ENCODE peak calls at places on chromosomes 16 and 17, in seven cellular contexts. W is left ventricle myocardium inferior; D is bronchial epithelial cell; M is naive thymus-derived CD4-positive, alpha-beta T cell; R is lung; S is MM.1S; N is AG04450. P is an unnamed sample. For H3K27me3, the result is how much of the 10 kb centered on the place peaks cover.

GRCh38 chr17:3978421-3979275 is 14.4 kb upstream of the ATP2A3 start:
- DNase-seq in W (no peak), D (peak), M (no peak), R (no peak), S (no peak), N (no peak), P (no peak)

GRCh38 chr17:48011405-48012150 is 26.0 kb downstream of the COPZ2 start:
- DNase-seq in W (no peak), D (peak), M (peak), R (no peak), S (peak), N (no peak), P (peak)

GRCh38 chr17:79545251-79546005 is 65.4 kb downstream of the RBFOX3 start:
- DNase-seq in W (no peak), D (no peak), M (no peak), R (no peak), S (no peak), N (no peak), P (no peak)

GRCh38 chr17:64406321-64407200 is 15.9 kb upstream of the PECAM1 start:
- DNase-seq in W (no peak), D (no peak), M (no peak), R (no peak), S (peak), N (no peak), P (no peak)

GRCh38 chr16:69325784-69326171 is 4.6 kb downstream of the PDF start:
- DNase-seq in W (no peak), D (no peak), M (no peak), R (no peak), S (no peak), N (no peak), P (no peak)

GRCh38 chr17:45296003-45296832 is 20.6 kb downstream of the MAP3K14 start:
- DNase-seq in W (peak), D (peak), M (no peak), R (no peak), S (peak), N (no peak), P (no peak)

GRCh38 chr17:13601317-13601775 is 383 bp downstream of the HS3ST3A1 start:
- DNase-seq in W (no peak), D (no peak), M (no peak), R (no peak), S (no peak), N (no peak), P (no peak)

GRCh38 chr17:66935717-66936116 is 28.8 kb upstream of the CACNG4 start:
- DNase-seq in W (no peak), D (no peak), M (no peak), R (no peak), S (no peak), N (no peak), P (no peak)

GRCh38 chr17:65588194-65588808 is 26.9 kb upstream of the AXIN2 start:
- DNase-seq in W (peak), D (peak), M (no peak), R (peak), S (no peak), N (no peak), P (no peak)

GRCh38 chr17:51627776-51628175 is 367.4 kb downstream of the UTP18 start:
- DNase-seq in W (no peak), D (no peak), M (no peak), R (no peak), S (no peak), N (no peak), P (no peak)

GRCh38 chr17:78602246-78602645 is 25.1 kb upstream of the DNAH17 start:
- DNase-seq in W (no peak), D (no peak), M (no peak), R (no peak), S (no peak), N (no peak), P (no peak)

GRCh38 chr16:31187808-31188189 is 7.9 kb downstream of the FUS start:
- DNase-seq in W (no peak), D (no peak), M (no peak), R (no peak), S (no peak), N (no peak), P (no peak)

GRCh38 chr17:8479431-8479947 is 43.8 kb downstream of the NDEL1 start:
- DNase-seq in W (peak), D (no peak), M (no peak), R (no peak), S (no peak), N (peak), P (no peak)

GRCh38 chr16:3112881-3113574 is 642 bp downstream of the ZNF205 start:
- DNase-seq in W (no peak), D (no peak), M (no peak), R (no peak), S (no peak), N (no peak), P (no peak)

GRCh38 chr17:80529904-80530292 is 14.7 kb upstream of the RPTOR start:
- DNase-seq in W (no peak), D (no peak), M (no peak), R (no peak), S (no peak), N (no peak), P (no peak)

GRCh38 chr17:15917439-15918027 is 27.4 kb upstream of the ADORA2B start:
- DNase-seq in W (no peak), D (no peak), M (no peak), R (no peak), S (no peak), N (no peak), P (no peak)

GRCh38 chr17:32813021-32813420 is 63.9 kb downstream of the MYO1D start:
- DNase-seq in W (no peak), D (peak), M (no peak), R (no peak), S (no peak), N (no peak), P (no peak)

GRCh38 chr17:27342059-27342458 is 48.1 kb downstream of the WSB1 start:
- DNase-seq in W (no peak), D (no peak), M (no peak), R (no peak), S (no peak), N (no peak), P (no peak)

GRCh38 chr16:2592786-2593185 is 55.0 kb downstream of the PDPK1 start:
- DNase-seq in W (no peak), D (no peak), M (no peak), R (no peak), S (no peak), N (no peak), P (no peak)

GRCh38 chr16:68229431-68230175 is 6.3 kb downstream of the ESRP2 start:
- DNase-seq in W (no peak), D (peak), M (peak), R (no peak), S (peak), N (peak), P (peak)

GRCh38 chr16:51408357-51408756 is 257.3 kb upstream of the SALL1 start:
- DNase-seq in W (no peak), D (peak), M (no peak), R (no peak), S (no peak), N (no peak), P (no peak)

DNA sequence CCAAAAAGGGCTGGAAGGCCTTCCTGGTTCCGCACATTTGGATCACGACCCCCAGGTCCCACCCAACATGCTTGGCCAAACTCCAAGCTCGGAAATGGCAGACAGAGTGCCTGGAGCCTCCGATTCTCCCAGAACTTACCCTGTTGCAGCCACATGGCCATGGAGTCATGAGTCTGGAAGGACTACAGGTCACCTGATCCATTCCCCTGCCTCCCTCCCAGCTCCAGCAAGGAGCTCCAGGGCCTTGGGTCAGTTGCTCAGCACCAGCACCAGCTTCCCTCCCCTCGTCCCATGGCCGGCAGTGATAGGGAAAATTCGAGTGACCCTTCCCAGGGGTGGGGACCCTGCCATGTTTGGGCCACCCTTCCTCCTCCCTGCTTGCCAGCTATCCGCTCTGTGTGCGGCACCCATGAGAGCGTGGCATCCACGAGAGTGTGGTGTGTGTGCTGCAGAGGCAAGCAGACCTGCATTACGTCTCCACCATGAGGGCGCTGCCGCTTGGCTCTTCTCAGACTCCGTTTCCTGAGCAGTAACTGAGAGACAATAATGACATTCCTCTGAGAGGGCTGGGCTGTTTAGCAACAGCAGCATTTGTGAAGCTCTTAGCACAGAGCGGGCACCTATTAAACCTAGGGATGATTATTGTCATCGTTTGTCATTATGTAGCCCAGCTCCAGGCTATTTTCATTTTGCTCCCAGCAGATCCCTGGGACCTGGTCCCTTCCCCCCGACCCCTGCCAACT is 21.3 kb upstream of the RPL38 start:
- DNase-seq in W (no peak), D (no peak), M (no peak), R (no peak), S (no peak), N (no peak), P (no peak)
- H3K27me3 ChIP-seq in W (half or more), D (under half), M (under half), R (under half), S (half or more), N (under half), P (under half)

DNA sequence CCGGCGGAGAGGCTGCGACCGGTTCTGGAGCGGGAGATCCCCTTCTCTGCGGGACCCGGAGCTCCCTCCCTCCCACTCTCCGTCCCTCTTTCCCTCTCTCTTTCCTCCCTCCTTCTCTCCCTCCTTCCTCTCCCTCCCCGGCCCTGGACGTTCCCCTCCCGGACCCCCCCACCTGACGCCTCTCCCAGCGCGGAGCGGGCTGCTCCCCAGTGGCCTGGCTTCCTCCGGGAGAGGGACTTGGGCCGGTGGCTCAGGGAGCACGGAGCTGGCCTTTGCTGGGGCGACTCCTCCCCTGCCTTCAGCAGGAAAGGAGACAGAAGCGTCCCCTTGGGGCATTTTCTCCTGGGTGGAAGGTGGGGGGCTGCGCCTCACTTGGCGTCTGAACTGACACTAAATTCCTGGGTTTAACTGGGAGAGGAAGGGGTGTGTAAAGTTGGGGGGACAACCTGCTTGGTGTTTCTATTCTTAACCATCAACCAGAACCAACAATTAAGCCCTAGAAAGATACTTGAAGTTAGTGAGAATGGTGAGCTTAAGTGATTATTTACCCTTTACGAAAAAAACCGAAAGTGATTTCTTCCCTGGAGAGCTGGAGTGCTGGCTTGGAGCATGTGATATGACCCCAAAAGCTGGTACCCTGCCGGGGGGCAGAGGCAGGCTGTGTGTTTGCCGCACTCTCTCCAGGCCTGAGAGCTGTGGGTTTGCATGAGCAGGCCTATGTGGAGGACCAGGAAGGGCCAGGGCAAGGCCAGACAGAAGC is 775 bp downstream of the SPIRE2 start:
- DNase-seq in W (no peak), D (no peak), M (no peak), R (no peak), S (no peak), N (no peak), P (no peak)
- H3K4me3 ChIP-seq in W (peak), D (peak), M (no peak), R (peak), S (no peak), N (peak), P (no peak)

DNA sequence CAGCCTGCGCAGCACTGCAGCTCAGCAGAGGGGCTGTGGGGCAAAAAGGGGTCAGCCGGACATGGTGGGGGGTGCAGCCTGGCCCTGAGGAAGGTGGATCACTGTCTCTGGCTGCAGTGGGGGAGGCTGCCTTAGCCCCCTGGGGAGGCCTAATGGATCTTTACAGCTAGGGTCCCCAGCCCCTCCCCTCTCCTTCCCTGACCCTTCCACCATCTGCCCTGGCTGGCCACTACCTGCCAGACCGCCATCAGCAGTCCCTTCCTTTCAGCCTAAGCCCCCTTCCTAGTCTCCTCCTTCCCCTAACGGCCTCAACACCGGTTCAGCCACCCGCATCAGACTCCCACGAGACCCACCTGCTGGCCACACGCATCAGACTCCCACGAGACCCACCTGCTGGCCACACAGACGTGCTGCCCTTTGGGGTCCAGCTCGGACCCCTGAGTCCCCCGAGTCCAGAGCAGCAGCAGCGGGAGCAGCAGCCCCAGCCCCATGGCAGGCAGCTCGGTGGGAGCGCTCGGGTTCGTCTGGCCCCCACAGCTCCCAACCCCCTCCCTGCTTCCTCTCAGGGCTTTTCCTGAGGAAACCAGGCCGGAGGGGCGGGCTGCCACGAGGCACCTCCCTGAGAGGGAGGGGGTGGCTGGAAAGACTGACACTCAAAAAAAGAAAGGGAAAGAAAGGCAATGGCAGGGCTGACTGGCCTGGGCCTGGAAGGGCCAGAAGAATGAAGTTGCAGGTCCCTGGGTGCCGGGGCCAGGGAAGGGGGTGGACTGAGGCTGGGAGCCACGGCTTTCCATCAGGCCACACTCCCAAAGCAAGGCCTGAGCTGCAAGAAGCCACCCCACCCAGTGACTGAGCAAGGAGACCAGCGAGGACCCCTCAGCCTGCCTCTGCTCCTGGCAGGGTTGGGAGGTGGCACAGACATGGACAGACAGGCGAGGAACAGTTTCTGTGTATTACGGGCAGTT is at the start of gene SCARF1:
- DNase-seq in W (peak), D (no peak), M (no peak), R (no peak), S (no peak), N (no peak), P (no peak)
- H3K27me3 ChIP-seq in W (under half), D (under half), M (under half), R (under half), S (under half), N (under half), P (under half)

GRCh38 chr17:40820228-40820838 is 2.1 kb downstream of the KRT10 start:
- DNase-seq in W (no peak), D (no peak), M (no peak), R (no peak), S (no peak), N (no peak), P (no peak)
- H3K4me3 ChIP-seq in W (peak), D (no peak), M (no peak), R (no peak), S (no peak), N (no peak), P (no peak)

DNA sequence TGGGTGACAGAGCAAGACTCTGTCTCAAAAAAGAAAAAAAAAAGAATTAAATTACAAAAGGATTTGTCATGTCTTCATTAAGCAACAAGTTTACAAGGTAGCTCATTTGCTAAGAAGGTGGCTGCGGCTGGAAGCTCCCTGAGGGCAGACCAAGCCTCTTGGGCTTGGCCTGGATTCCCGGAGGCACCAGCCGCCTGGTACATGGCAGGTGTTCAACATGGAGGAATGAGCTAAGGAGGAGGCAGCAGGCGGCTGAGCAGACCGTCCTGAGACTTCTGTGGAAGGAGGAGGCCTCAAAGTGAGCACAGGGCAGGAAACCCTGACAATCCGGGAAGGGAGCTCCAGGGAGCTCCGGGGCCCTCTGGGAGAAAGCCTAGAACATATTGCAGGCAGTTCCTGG is 3.2 kb upstream of the MYLK3 start:
- DNase-seq in W (no peak), D (no peak), M (no peak), R (no peak), S (no peak), N (no peak), P (no peak)
- H3K27me3 ChIP-seq in W (under half), D (under half), M (under half), R (under half), S (under half), N (under half), P (under half)

DNA sequence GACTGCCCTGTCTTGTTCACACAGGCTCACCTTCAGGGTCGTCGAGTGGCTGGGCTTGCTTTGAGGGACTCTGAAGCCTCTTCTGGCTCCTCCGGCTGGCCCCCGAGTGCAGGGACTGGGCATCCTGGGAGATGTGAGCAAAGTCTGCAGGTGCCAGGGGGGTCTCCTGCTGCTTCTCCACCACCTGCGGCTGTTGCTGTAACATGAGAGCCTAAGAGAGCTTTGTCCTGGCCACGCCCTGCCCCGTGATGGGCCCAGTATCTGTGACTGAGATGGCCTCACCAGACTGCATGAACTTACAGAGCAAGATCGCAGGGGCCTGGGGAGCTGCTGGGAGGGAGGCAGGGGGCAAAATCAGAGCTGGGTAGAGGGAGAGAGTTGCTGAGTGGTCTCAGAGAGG is 12.5 kb downstream of the ERN2 start:
- DNase-seq in W (no peak), D (no peak), M (no peak), R (no peak), S (no peak), N (no peak), P (no peak)
- H3K4me3 ChIP-seq in W (no peak), D (no peak), M (no peak), R (no peak), S (no peak), N (no peak), P (no peak)